ENCODE peak calls at places on chromosomes 3 and 15, in six cellular contexts. F is midbrain; J is NCI-H1436; U is EL; A is thoracic aorta; M is CD8-positive, alpha-beta memory T cell. Z is an unnamed sample.

GRCh38 chr15:68151277-68151676 is 53.9 kb downstream of the CALML4 start:
- DNase-seq in F (no peak), A (no peak), J (no peak), U (peak; percentile 38), M (no peak), Z (no peak)

GRCh38 chr15:70281811-70282307 is 184.1 kb upstream of the TLE3 start:
- DNase-seq in A (no peak), M (no peak), F (no peak), J (no peak), U (peak; percentile 63), Z (no peak)

GRCh38 chr15:73394782-73395181 is 26.0 kb upstream of the HCN4 start:
- DNase-seq in J (no peak), A (no peak), U (no peak), M (no peak), F (no peak), Z (no peak)

GRCh38 chr3:171950373-171950772 is 89.0 kb upstream of the FNDC3B start:
- DNase-seq in F (no peak), J (no peak), M (no peak), A (no peak), U (peak; percentile 46), Z (no peak)

GRCh38 chr15:57784081-57784488 is 77.6 kb downstream of the POLR2M start:
- DNase-seq in F (no peak), U (peak; percentile 98), A (no peak), J (no peak), M (no peak), Z (no peak)

GRCh38 chr15:97703400-97703799 is 257.1 kb upstream of the ARRDC4 start:
- DNase-seq in F (no peak), A (no peak), M (no peak), J (no peak), U (no peak), Z (no peak)

GRCh38 chr3:52291508-52292181 is 4.0 kb downstream of the GLYCTK start:
- DNase-seq in A (no peak), F (no peak), M (no peak), J (no peak), U (peak; percentile 24), Z (no peak)

GRCh38 chr3:168094580-168094876 is 1.2 kb downstream of the GOLIM4 start:
- DNase-seq in F (peak; percentile 70), J (no peak), A (peak; percentile 3), U (no peak), M (no peak), Z (no peak)

GRCh38 chr3:46646700-46647099 is 34.4 kb downstream of the FAM240A start:
- DNase-seq in U (peak; percentile 76), A (no peak), M (no peak), F (no peak), J (no peak), Z (no peak)

GRCh38 chr3:159859836-159860235 is 128.8 kb upstream of the IL12A start:
- DNase-seq in U (no peak), J (no peak), M (no peak), A (no peak), F (no peak), Z (no peak)

GRCh38 chr3:187263270-187263669 is 28.3 kb downstream of the MASP1 start:
- DNase-seq in F (no peak), J (no peak), M (no peak), A (no peak), U (peak; percentile 30), Z (no peak)

GRCh38 chr15:68806220-68807105 is 14.2 kb downstream of the ANP32A start:
- DNase-seq in U (no peak), F (peak; percentile 61), M (no peak), A (no peak), J (no peak), Z (no peak)

Z was measured in NCI-H1092.